ENCODE peak calls at places on chromosomes 1 and 21, in eight cellular contexts. One of them, this sample, is unnamed.
A peak's percentile ranks its signal among the peaks of the same experiment; 100 is the strongest.

GRCh38 chr1:31811605-31812004 is 4.2 kb downstream of the SPOCD1 start:
- DNase-seq in testis: peak; percentile 46
- DNase-seq in sigmoid colon: no peak
- DNase-seq in esophagus squamous epithelium: no peak
- DNase-seq in IMR-90: peak; percentile 78
- DNase-seq in gastrocnemius medialis: no peak
- DNase-seq in stomach: no peak
- DNase-seq in tibial nerve: no peak
- DNase-seq in this sample: no peak

GRCh38 chr1:121558514-121558913 is 373.7 kb downstream of the SRGAP2C start:
- DNase-seq in testis: no peak
- DNase-seq in sigmoid colon: no peak
- DNase-seq in esophagus squamous epithelium: no peak
- DNase-seq in IMR-90: peak; percentile 90
- DNase-seq in gastrocnemius medialis: no peak
- DNase-seq in stomach: no peak
- DNase-seq in tibial nerve: no peak
- DNase-seq in this sample: no peak

GRCh38 chr1:220734571-220735326 is 13.4 kb upstream of the MTARC2 start:
- DNase-seq in testis: no peak
- DNase-seq in sigmoid colon: no peak
- DNase-seq in esophagus squamous epithelium: no peak
- DNase-seq in IMR-90: peak; percentile 81
- DNase-seq in gastrocnemius medialis: no peak
- DNase-seq in stomach: no peak
- DNase-seq in tibial nerve: no peak
- DNase-seq in this sample: no peak

GRCh38 chr1:234564035-234565029 is 45.6 kb downstream of the IRF2BP2 start:
- DNase-seq in testis: no peak
- DNase-seq in sigmoid colon: no peak
- DNase-seq in esophagus squamous epithelium: no peak
- DNase-seq in IMR-90: peak; percentile 88
- DNase-seq in gastrocnemius medialis: peak; percentile 67
- DNase-seq in stomach: no peak
- DNase-seq in tibial nerve: no peak
- DNase-seq in this sample: no peak

GRCh38 chr1:241702436-241702835 is 50.4 kb downstream of the WDR64 start:
- DNase-seq in testis: no peak
- DNase-seq in sigmoid colon: no peak
- DNase-seq in esophagus squamous epithelium: no peak
- DNase-seq in IMR-90: peak; percentile 26
- DNase-seq in gastrocnemius medialis: no peak
- DNase-seq in stomach: no peak
- DNase-seq in tibial nerve: no peak
- DNase-seq in this sample: no peak

GRCh38 chr21:33425825-33426224 is 22.6 kb downstream of the IFNGR2 start:
- DNase-seq in testis: no peak
- DNase-seq in sigmoid colon: no peak
- DNase-seq in esophagus squamous epithelium: no peak
- DNase-seq in IMR-90: peak; percentile 24
- DNase-seq in gastrocnemius medialis: no peak
- DNase-seq in stomach: no peak
- DNase-seq in tibial nerve: no peak
- DNase-seq in this sample: no peak

GRCh38 chr21:42157606-42158310 is 61.2 kb upstream of the ABCG1 start:
- DNase-seq in testis: no peak
- DNase-seq in sigmoid colon: peak; percentile 43
- DNase-seq in esophagus squamous epithelium: no peak
- DNase-seq in IMR-90: no peak
- DNase-seq in gastrocnemius medialis: no peak
- DNase-seq in stomach: no peak
- DNase-seq in tibial nerve: no peak
- DNase-seq in this sample: no peak

GRCh38 chr1:84339503-84339902 is 38.0 kb downstream of the SAMD13 start:
- DNase-seq in testis: no peak
- DNase-seq in sigmoid colon: no peak
- DNase-seq in esophagus squamous epithelium: no peak
- DNase-seq in IMR-90: peak; percentile 68
- DNase-seq in gastrocnemius medialis: no peak
- DNase-seq in stomach: no peak
- DNase-seq in tibial nerve: no peak
- DNase-seq in this sample: peak; percentile 29

GRCh38 chr1:243974451-243975292 is 76.4 kb upstream of the ZBTB18 start:
- DNase-seq in testis: no peak
- DNase-seq in sigmoid colon: no peak
- DNase-seq in esophagus squamous epithelium: no peak
- DNase-seq in IMR-90: peak; percentile 24
- DNase-seq in gastrocnemius medialis: no peak
- DNase-seq in stomach: no peak
- DNase-seq in tibial nerve: no peak
- DNase-seq in this sample: no peak

GRCh38 chr1:20339811-20340457 is 49.3 kb downstream of the VWA5B1 start:
- DNase-seq in testis: no peak
- DNase-seq in sigmoid colon: no peak
- DNase-seq in esophagus squamous epithelium: no peak
- DNase-seq in IMR-90: no peak
- DNase-seq in gastrocnemius medialis: no peak
- DNase-seq in stomach: no peak
- DNase-seq in tibial nerve: no peak
- DNase-seq in this sample: no peak

GRCh38 chr1:77582905-77583304 is 99.6 kb downstream of the ZZZ3 start:
- DNase-seq in testis: no peak
- DNase-seq in sigmoid colon: no peak
- DNase-seq in esophagus squamous epithelium: no peak
- DNase-seq in IMR-90: no peak
- DNase-seq in gastrocnemius medialis: no peak
- DNase-seq in stomach: no peak
- DNase-seq in tibial nerve: no peak
- DNase-seq in this sample: no peak

GRCh38 chr1:36350659-36351171 is 27.3 kb upstream of the EVA1B start:
- DNase-seq in testis: no peak
- DNase-seq in sigmoid colon: peak; percentile 77
- DNase-seq in esophagus squamous epithelium: no peak
- DNase-seq in IMR-90: peak; percentile 80
- DNase-seq in gastrocnemius medialis: no peak
- DNase-seq in stomach: no peak
- DNase-seq in tibial nerve: no peak
- DNase-seq in this sample: peak; percentile 85

GRCh38 chr1:228977307-228977706 is 242.0 kb downstream of the RHOU start:
- DNase-seq in testis: no peak
- DNase-seq in sigmoid colon: no peak
- DNase-seq in esophagus squamous epithelium: no peak
- DNase-seq in IMR-90: no peak
- DNase-seq in gastrocnemius medialis: no peak
- DNase-seq in stomach: no peak
- DNase-seq in tibial nerve: no peak
- DNase-seq in this sample: no peak

GRCh38 chr1:23196627-23197328 is 20.5 kb downstream of the HTR1D start:
- DNase-seq in testis: no peak
- DNase-seq in sigmoid colon: no peak
- DNase-seq in esophagus squamous epithelium: no peak
- DNase-seq in IMR-90: peak; percentile 98
- DNase-seq in gastrocnemius medialis: no peak
- DNase-seq in stomach: no peak
- DNase-seq in tibial nerve: no peak
- DNase-seq in this sample: no peak

GRCh38 chr1:11673089-11673769 is 7.7 kb downstream of the MAD2L2 start:
- DNase-seq in testis: no peak
- DNase-seq in sigmoid colon: no peak
- DNase-seq in esophagus squamous epithelium: no peak
- DNase-seq in IMR-90: no peak
- DNase-seq in gastrocnemius medialis: no peak
- DNase-seq in stomach: no peak
- DNase-seq in tibial nerve: no peak
- DNase-seq in this sample: no peak

GRCh38 chr1:156898151-156898550 is 4.6 kb downstream of the PEAR1 start:
- DNase-seq in testis: no peak
- DNase-seq in sigmoid colon: peak; percentile 79
- DNase-seq in esophagus squamous epithelium: no peak
- DNase-seq in IMR-90: peak; percentile 72
- DNase-seq in gastrocnemius medialis: no peak
- DNase-seq in stomach: peak; percentile 30
- DNase-seq in tibial nerve: no peak
- DNase-seq in this sample: peak; percentile 37

GRCh38 chr1:196464545-196464944 is 143.7 kb downstream of the KCNT2 start:
- DNase-seq in testis: no peak
- DNase-seq in sigmoid colon: no peak
- DNase-seq in esophagus squamous epithelium: no peak
- DNase-seq in IMR-90: peak; percentile 31
- DNase-seq in gastrocnemius medialis: no peak
- DNase-seq in stomach: no peak
- DNase-seq in tibial nerve: no peak
- DNase-seq in this sample: peak; percentile 15

GRCh38 chr21:42683371-42684108 is 30.1 kb downstream of the PDE9A start:
- DNase-seq in testis: no peak
- DNase-seq in sigmoid colon: no peak
- DNase-seq in esophagus squamous epithelium: no peak
- DNase-seq in IMR-90: no peak
- DNase-seq in gastrocnemius medialis: no peak
- DNase-seq in stomach: no peak
- DNase-seq in tibial nerve: no peak
- DNase-seq in this sample: no peak

GRCh38 chr1:198520524-198521254 is 19.8 kb downstream of the ATP6V1G3 start:
- DNase-seq in testis: no peak
- DNase-seq in sigmoid colon: no peak
- DNase-seq in esophagus squamous epithelium: no peak
- DNase-seq in IMR-90: no peak
- DNase-seq in gastrocnemius medialis: no peak
- DNase-seq in stomach: no peak
- DNase-seq in tibial nerve: no peak
- DNase-seq in this sample: no peak

DNA sequence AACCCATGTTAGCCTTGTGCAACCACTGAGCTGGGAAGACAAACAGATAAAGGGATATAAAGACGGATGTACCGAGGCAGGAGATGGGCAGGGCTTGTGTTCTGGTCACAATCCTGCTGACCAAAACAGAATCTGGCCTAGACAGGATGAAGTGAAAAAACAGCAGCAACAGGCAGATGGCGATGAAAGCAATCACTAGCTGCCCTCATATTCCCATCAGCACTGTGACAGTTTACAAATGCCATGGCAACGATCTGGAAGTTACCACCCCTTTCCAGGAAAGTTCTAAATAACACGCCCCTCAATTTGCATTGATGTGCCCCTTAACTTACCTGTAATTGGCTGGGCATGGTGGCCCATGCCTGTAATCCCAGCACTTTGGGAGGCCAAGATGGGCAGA is 40.6 kb upstream of the CD46 start:
- DNase-seq in testis: no peak
- DNase-seq in sigmoid colon: no peak
- DNase-seq in esophagus squamous epithelium: no peak
- DNase-seq in IMR-90: peak; percentile 18
- DNase-seq in gastrocnemius medialis: no peak
- DNase-seq in stomach: no peak
- DNase-seq in tibial nerve: no peak
- DNase-seq in this sample: no peak
- TF ChIP-seq CTCF in testis: no peak
- TF ChIP-seq CTCF in sigmoid colon: no peak
- TF ChIP-seq CTCF in esophagus squamous epithelium: no peak
- TF ChIP-seq CTCF in IMR-90: no peak
- TF ChIP-seq CTCF in gastrocnemius medialis: no peak
- TF ChIP-seq CTCF in stomach: no peak
- TF ChIP-seq CTCF in tibial nerve: no peak
- TF ChIP-seq CTCF in this sample: no peak

GRCh38 chr1:86500731-86501130 is 32.0 kb downstream of the CLCA1 start:
- DNase-seq in testis: no peak
- DNase-seq in sigmoid colon: no peak
- DNase-seq in esophagus squamous epithelium: no peak
- DNase-seq in IMR-90: peak; percentile 4
- DNase-seq in gastrocnemius medialis: no peak
- DNase-seq in stomach: no peak
- DNase-seq in tibial nerve: no peak
- DNase-seq in this sample: no peak
- H3K27ac ChIP-seq in testis: no peak overlapping the region
- H3K27ac ChIP-seq in sigmoid colon: peak overlapping the region; percentile 76
- H3K27ac ChIP-seq in esophagus squamous epithelium: no peak overlapping the region
- H3K27ac ChIP-seq in IMR-90: no peak overlapping the region
- H3K27ac ChIP-seq in gastrocnemius medialis: no peak overlapping the region
- H3K27ac ChIP-seq in stomach: no peak overlapping the region
- H3K27ac ChIP-seq in tibial nerve: no peak overlapping the region
- H3K27ac ChIP-seq in this sample: no peak overlapping the region

DNA sequence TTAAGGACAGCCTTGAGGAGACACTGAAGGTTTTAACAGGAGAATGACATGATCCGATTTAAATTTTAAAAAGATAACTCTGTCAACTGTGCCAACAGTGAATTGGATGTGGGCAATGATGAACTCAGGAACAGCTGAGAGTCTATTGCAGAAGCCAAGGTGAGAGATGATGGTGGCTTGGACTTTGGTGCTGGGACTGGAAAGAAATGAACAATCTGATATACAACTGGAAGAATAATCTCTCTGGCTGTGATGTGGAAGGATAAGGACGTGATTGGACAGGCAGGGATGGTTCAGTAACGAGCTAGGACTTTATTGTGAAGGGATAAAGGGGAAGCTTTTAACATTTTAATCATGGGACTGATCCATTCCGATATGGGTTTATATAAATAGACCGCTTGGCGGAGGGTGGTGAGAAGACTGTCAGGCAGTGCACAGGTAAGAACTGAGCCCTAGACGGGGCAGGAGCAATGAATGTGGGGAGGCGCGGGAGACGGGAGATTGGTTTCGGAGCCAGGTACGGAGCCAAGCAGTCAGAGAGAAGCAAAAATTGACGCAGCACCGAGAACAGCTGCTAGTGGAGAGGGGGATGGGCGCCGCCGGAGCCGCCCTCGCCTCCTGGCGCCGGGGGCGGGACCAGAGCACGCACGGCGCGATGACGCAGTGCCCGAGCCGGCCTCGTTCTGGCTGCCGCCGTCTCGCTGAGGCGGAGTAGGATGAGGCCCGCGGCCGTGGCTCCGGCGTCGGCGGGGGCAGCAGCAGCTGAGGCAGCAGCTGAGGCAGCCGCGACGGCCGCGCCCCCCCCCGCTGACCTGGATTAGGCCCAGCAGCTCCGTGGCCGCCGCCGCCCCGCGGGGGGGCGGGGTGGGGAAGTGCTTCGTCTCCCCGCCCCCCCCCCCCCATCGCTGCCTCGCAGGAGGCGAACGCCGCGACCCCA is at the start of gene RNF11:
- DNase-seq in testis: peak; percentile 95
- DNase-seq in sigmoid colon: peak; percentile 97
- DNase-seq in esophagus squamous epithelium: peak; percentile 23
- DNase-seq in IMR-90: peak; percentile 86
- DNase-seq in gastrocnemius medialis: peak; percentile 86
- DNase-seq in stomach: peak; percentile 96
- DNase-seq in tibial nerve: peak; percentile 89
- DNase-seq in this sample: peak; percentile 96
- TF ChIP-seq POLR2A in testis: peak; percentile 93
- TF ChIP-seq POLR2A in sigmoid colon: peak; percentile 72
- TF ChIP-seq POLR2A in esophagus squamous epithelium: no peak
- TF ChIP-seq POLR2A in IMR-90: peak; percentile 95
- TF ChIP-seq POLR2A in gastrocnemius medialis: peak; percentile 94
- TF ChIP-seq POLR2A in stomach: peak; percentile 29
- TF ChIP-seq POLR2A in tibial nerve: peak; percentile 89
- TF ChIP-seq POLR2A in this sample: peak; percentile 99

DNA sequence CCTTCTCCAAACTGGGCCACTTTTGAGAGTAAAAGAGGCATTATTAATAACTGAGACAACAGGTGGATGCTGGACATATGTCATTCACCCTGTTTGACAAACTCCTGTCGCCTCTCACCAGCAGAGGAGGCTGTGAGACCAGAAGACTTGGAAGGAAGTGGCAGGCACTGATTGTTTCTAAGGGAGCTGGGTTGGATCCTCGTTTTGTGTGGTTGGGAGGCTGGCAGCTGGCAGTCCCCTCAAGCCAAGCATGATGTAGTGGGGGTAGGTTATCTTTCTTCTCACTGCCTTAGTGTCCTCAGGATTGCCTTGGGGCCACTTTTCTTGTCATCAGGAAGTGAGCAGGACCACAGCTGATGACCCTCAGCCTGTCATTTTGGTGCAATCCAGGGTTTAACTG is 86.5 kb upstream of the KCNJ15 start:
- DNase-seq in testis: peak; percentile 48
- DNase-seq in sigmoid colon: no peak
- DNase-seq in esophagus squamous epithelium: no peak
- DNase-seq in IMR-90: peak; percentile 12
- DNase-seq in gastrocnemius medialis: no peak
- DNase-seq in stomach: peak; percentile 57
- DNase-seq in tibial nerve: no peak
- DNase-seq in this sample: peak; percentile 43
- TF ChIP-seq CTCF in testis: peak; percentile 16
- TF ChIP-seq CTCF in sigmoid colon: no peak
- TF ChIP-seq CTCF in esophagus squamous epithelium: peak; percentile 50
- TF ChIP-seq CTCF in IMR-90: peak; percentile 44
- TF ChIP-seq CTCF in gastrocnemius medialis: no peak
- TF ChIP-seq CTCF in stomach: peak; percentile 49
- TF ChIP-seq CTCF in tibial nerve: no peak
- TF ChIP-seq CTCF in this sample: no peak